ENCODE peak calls at places on chromosomes 2 and 18, in eight cellular contexts. H, V, R, G, U, M, B and O are unnamed samples.

GRCh38 chr2:8506771-8507170 is 175.1 kb upstream of the ID2 start:
- DNase-seq in H (no peak), V (no peak), R (no peak), G (no peak), U (no peak), M (no peak), B (no peak), O (no peak)

GRCh38 chr2:64504774-64505720 is 19.1 kb upstream of the AFTPH start:
- DNase-seq in H (no peak), V (no peak), R (no peak), G (no peak), U (no peak), M (no peak), B (no peak), O (no peak)

GRCh38 chr2:174333017-174333501 is 1.7 kb upstream of the SP9 start:
- DNase-seq in H (peak; percentile 2), V (no peak), R (no peak), G (no peak), U (no peak), M (no peak), B (no peak), O (no peak)

GRCh38 chr2:1736997-1737480 is 7.3 kb downstream of the PXDN start:
- DNase-seq in H (peak; percentile 96), V (no peak), R (no peak), G (no peak), U (no peak), M (no peak), B (no peak), O (no peak)

GRCh38 chr2:23705771-23706612 is 220.9 kb downstream of the ATAD2B start:
- DNase-seq in H (no peak), V (no peak), R (no peak), G (no peak), U (no peak), M (no peak), B (no peak), O (no peak)

GRCh38 chr2:24907106-24907505 is 12.9 kb downstream of the ADCY3 start:
- DNase-seq in H (peak; percentile 83), V (no peak), R (no peak), G (no peak), U (no peak), M (no peak), B (no peak), O (peak; percentile 23)

GRCh38 chr2:74162951-74163350 is 15.2 kb upstream of the BOLA3 start:
- DNase-seq in H (no peak), V (no peak), R (no peak), G (no peak), U (no peak), M (no peak), B (no peak), O (no peak)

GRCh38 chr2:69514836-69515235 is 77.6 kb upstream of the NFU1 start:
- DNase-seq in H (peak; percentile 57), V (no peak), R (no peak), G (no peak), U (no peak), M (no peak), B (no peak), O (peak; percentile 19)

GRCh38 chr2:36376319-36376765 is 20.8 kb downstream of the CRIM1 start:
- DNase-seq in H (peak; percentile 79), V (no peak), R (peak; percentile 25), G (no peak), U (peak; percentile 86), M (no peak), B (no peak), O (peak; percentile 65)

GRCh38 chr2:43890855-43891254 is 52.1 kb downstream of the ABCG8 start:
- DNase-seq in H (peak; percentile 59), V (no peak), R (no peak), G (no peak), U (no peak), M (no peak), B (no peak), O (no peak)

GRCh38 chr2:25586726-25587144 is 86.6 kb downstream of the DTNB start:
- DNase-seq in H (no peak), V (no peak), R (no peak), G (no peak), U (peak; percentile 79), M (peak; percentile 28), B (no peak), O (peak; percentile 34)

GRCh38 chr2:65654496-65654895 is 222.1 kb upstream of the SPRED2 start:
- DNase-seq in H (no peak), V (no peak), R (no peak), G (no peak), U (no peak), M (no peak), B (no peak), O (no peak)

GRCh38 chr18:77123313-77124231 is 9.0 kb downstream of the MBP start:
- DNase-seq in H (no peak), V (no peak), R (no peak), G (no peak), U (no peak), M (no peak), B (no peak), O (no peak)

GRCh38 chr2:43311276-43311675 is 84.9 kb upstream of the ZFP36L2 start:
- DNase-seq in H (no peak), V (no peak), R (no peak), G (no peak), U (no peak), M (no peak), B (no peak), O (peak; percentile 56)

GRCh38 chr2:112138143-112139032 is at the start of gene FBLN7:
- DNase-seq in H (no peak), V (peak; percentile 53), R (no peak), G (no peak), U (peak; percentile 36), M (no peak), B (no peak), O (no peak)

GRCh38 chr2:195382186-195382585 is 274.8 kb upstream of the SLC39A10 start:
- DNase-seq in H (no peak), V (no peak), R (no peak), G (no peak), U (no peak), M (no peak), B (no peak), O (no peak)